ENCODE peak calls at places on chromosomes 2 and 18, in ten cellular contexts. One of them, this sample, is unnamed.

GRCh38 chr18:23066504-23067039 is 68.7 kb upstream of the CABLES1 start:
- DNase-seq in ELR: no peak
- DNase-seq in GM12891: no peak
- DNase-seq in CD4-positive, alpha-beta T cell: no peak
- DNase-seq in GM18507: no peak
- DNase-seq in 8988T: no peak
- DNase-seq in NCI-H1694 treated with DMSO at 0.1 percent for 48 hours: no peak
- DNase-seq in NCI-H748 treated with DMSO at 0.1 percent for 48 hours: no peak
- DNase-seq in BE2C: no peak
- DNase-seq in fibroblast of pulmonary artery: no peak
- DNase-seq in this sample: no peak

GRCh38 chr2:86764661-86765307 is 25.9 kb downstream of the CD8A start:
- DNase-seq in ELR: peak; percentile 60
- DNase-seq in BE2C: peak; percentile 9
- DNase-seq in GM18507: peak; percentile 12
- DNase-seq in fibroblast of pulmonary artery: peak; percentile 65
- DNase-seq in NCI-H748 treated with DMSO at 0.1 percent for 48 hours: peak; percentile 1
- DNase-seq in GM12891: peak; percentile 17
- DNase-seq in 8988T: no peak
- DNase-seq in CD4-positive, alpha-beta T cell: no peak
- DNase-seq in NCI-H1694 treated with DMSO at 0.1 percent for 48 hours: peak; percentile 9
- DNase-seq in this sample: peak; percentile 73

GRCh38 chr18:3256693-3257626 is 5.0 kb upstream of the MYL12B start:
- DNase-seq in NCI-H1694 treated with DMSO at 0.1 percent for 48 hours: no peak
- DNase-seq in ELR: no peak
- DNase-seq in GM12891: no peak
- DNase-seq in fibroblast of pulmonary artery: peak; percentile 55
- DNase-seq in CD4-positive, alpha-beta T cell: no peak
- DNase-seq in GM18507: no peak
- DNase-seq in 8988T: no peak
- DNase-seq in BE2C: no peak
- DNase-seq in NCI-H748 treated with DMSO at 0.1 percent for 48 hours: no peak
- DNase-seq in this sample: no peak

GRCh38 chr18:78739843-78740677 is 239.6 kb upstream of the SALL3 start:
- DNase-seq in fibroblast of pulmonary artery: no peak
- DNase-seq in GM18507: no peak
- DNase-seq in NCI-H748 treated with DMSO at 0.1 percent for 48 hours: no peak
- DNase-seq in ELR: no peak
- DNase-seq in 8988T: no peak
- DNase-seq in CD4-positive, alpha-beta T cell: no peak
- DNase-seq in GM12891: no peak
- DNase-seq in BE2C: no peak
- DNase-seq in NCI-H1694 treated with DMSO at 0.1 percent for 48 hours: no peak
- DNase-seq in this sample: no peak

GRCh38 chr2:196592331-196592911 is 47.1 kb upstream of the CCDC150 start:
- DNase-seq in 8988T: peak; percentile 30
- DNase-seq in NCI-H748 treated with DMSO at 0.1 percent for 48 hours: peak; percentile 84
- DNase-seq in GM12891: peak; percentile 10
- DNase-seq in ELR: peak; percentile 71
- DNase-seq in NCI-H1694 treated with DMSO at 0.1 percent for 48 hours: peak; percentile 69
- DNase-seq in BE2C: no peak
- DNase-seq in GM18507: no peak
- DNase-seq in CD4-positive, alpha-beta T cell: no peak
- DNase-seq in fibroblast of pulmonary artery: peak; percentile 40
- DNase-seq in this sample: no peak

GRCh38 chr2:42764096-42764495 is at the start of gene OXER1:
- DNase-seq in 8988T: no peak
- DNase-seq in GM12891: no peak
- DNase-seq in NCI-H748 treated with DMSO at 0.1 percent for 48 hours: no peak
- DNase-seq in ELR: no peak
- DNase-seq in GM18507: no peak
- DNase-seq in CD4-positive, alpha-beta T cell: no peak
- DNase-seq in BE2C: no peak
- DNase-seq in fibroblast of pulmonary artery: no peak
- DNase-seq in NCI-H1694 treated with DMSO at 0.1 percent for 48 hours: no peak
- DNase-seq in this sample: no peak

GRCh38 chr2:215577356-215577755 is 141.5 kb upstream of the FN1 start:
- DNase-seq in NCI-H1694 treated with DMSO at 0.1 percent for 48 hours: no peak
- DNase-seq in NCI-H748 treated with DMSO at 0.1 percent for 48 hours: no peak
- DNase-seq in fibroblast of pulmonary artery: no peak
- DNase-seq in GM18507: no peak
- DNase-seq in 8988T: no peak
- DNase-seq in CD4-positive, alpha-beta T cell: no peak
- DNase-seq in ELR: peak; percentile 74
- DNase-seq in GM12891: no peak
- DNase-seq in BE2C: no peak
- DNase-seq in this sample: no peak

GRCh38 chr2:158688722-158689121 is 106.4 kb upstream of the DAPL1 start:
- DNase-seq in fibroblast of pulmonary artery: peak; percentile 55
- DNase-seq in NCI-H748 treated with DMSO at 0.1 percent for 48 hours: no peak
- DNase-seq in 8988T: no peak
- DNase-seq in CD4-positive, alpha-beta T cell: no peak
- DNase-seq in GM12891: no peak
- DNase-seq in NCI-H1694 treated with DMSO at 0.1 percent for 48 hours: no peak
- DNase-seq in ELR: peak; percentile 72
- DNase-seq in GM18507: no peak
- DNase-seq in BE2C: no peak
- DNase-seq in this sample: no peak

GRCh38 chr2:240199133-240199870 is 58.8 kb upstream of the OTOS start:
- DNase-seq in fibroblast of pulmonary artery: no peak
- DNase-seq in CD4-positive, alpha-beta T cell: no peak
- DNase-seq in NCI-H1694 treated with DMSO at 0.1 percent for 48 hours: no peak
- DNase-seq in BE2C: no peak
- DNase-seq in ELR: no peak
- DNase-seq in GM12891: no peak
- DNase-seq in 8988T: no peak
- DNase-seq in GM18507: no peak
- DNase-seq in NCI-H748 treated with DMSO at 0.1 percent for 48 hours: no peak
- DNase-seq in this sample: no peak

This sample was measured in NAMALWA.